ENCODE peak calls at places on chromosomes 1 and 21, in five cellular contexts. One of them, this sample, is unnamed.

GRCh38 chr1:12572506-12572905 is 45.5 kb downstream of the DHRS3 start:
- DNase-seq in IMR-90: no peak
- DNase-seq in foreskin fibroblast: no peak
- DNase-seq in AG09309: no peak
- DNase-seq in neuronal stem cell: no peak
- DNase-seq in this sample: no peak

GRCh38 chr1:116289219-116289618 is 83.8 kb upstream of the ATP1A1 start:
- DNase-seq in IMR-90: no peak
- DNase-seq in foreskin fibroblast: peak
- DNase-seq in AG09309: no peak
- DNase-seq in neuronal stem cell: no peak
- DNase-seq in this sample: no peak

GRCh38 chr1:112548540-112548939 is 39.8 kb downstream of the WNT2B start:
- DNase-seq in IMR-90: no peak
- DNase-seq in foreskin fibroblast: no peak
- DNase-seq in AG09309: no peak
- DNase-seq in neuronal stem cell: no peak
- DNase-seq in this sample: no peak

GRCh38 chr1:12166834-12167492 is at the start of gene TNFRSF1B:
- DNase-seq in IMR-90: peak
- DNase-seq in foreskin fibroblast: no peak
- DNase-seq in AG09309: no peak
- DNase-seq in neuronal stem cell: peak
- DNase-seq in this sample: no peak

GRCh38 chr1:64757213-64757612 is 12.3 kb downstream of the RAVER2 start:
- DNase-seq in IMR-90: no peak
- DNase-seq in foreskin fibroblast: no peak
- DNase-seq in AG09309: no peak
- DNase-seq in neuronal stem cell: no peak
- DNase-seq in this sample: no peak

GRCh38 chr1:44723496-44724407 is 7.2 kb downstream of the RNU5D-1 start:
- DNase-seq in IMR-90: no peak
- DNase-seq in foreskin fibroblast: no peak
- DNase-seq in AG09309: no peak
- DNase-seq in neuronal stem cell: no peak
- DNase-seq in this sample: no peak

GRCh38 chr1:114833421-114833820 is 21.2 kb upstream of the SYCP1 start:
- DNase-seq in IMR-90: peak
- DNase-seq in foreskin fibroblast: peak
- DNase-seq in AG09309: no peak
- DNase-seq in neuronal stem cell: no peak
- DNase-seq in this sample: peak

GRCh38 chr21:45471229-45472052 is 66.5 kb downstream of the COL18A1 start:
- DNase-seq in IMR-90: peak
- DNase-seq in foreskin fibroblast: peak
- DNase-seq in AG09309: peak
- DNase-seq in neuronal stem cell: no peak
- DNase-seq in this sample: peak

GRCh38 chr1:235650341-235651169 is 971 bp upstream of the GNG4 start:
- DNase-seq in IMR-90: no peak
- DNase-seq in foreskin fibroblast: no peak
- DNase-seq in AG09309: no peak
- DNase-seq in neuronal stem cell: peak
- DNase-seq in this sample: no peak

GRCh38 chr1:113124366-113124765 is 51.4 kb downstream of the LRIG2 start:
- DNase-seq in IMR-90: no peak
- DNase-seq in foreskin fibroblast: no peak
- DNase-seq in AG09309: no peak
- DNase-seq in neuronal stem cell: no peak
- DNase-seq in this sample: no peak

GRCh38 chr1:201327687-201328240 is 44.5 kb downstream of the PKP1 start:
- DNase-seq in IMR-90: no peak
- DNase-seq in foreskin fibroblast: no peak
- DNase-seq in AG09309: no peak
- DNase-seq in neuronal stem cell: no peak
- DNase-seq in this sample: no peak

GRCh38 chr1:91026320-91026719 is 4.5 kb upstream of the ZNF644 start:
- DNase-seq in IMR-90: no peak
- DNase-seq in foreskin fibroblast: no peak
- DNase-seq in AG09309: no peak
- DNase-seq in neuronal stem cell: no peak
- DNase-seq in this sample: no peak

GRCh38 chr1:20788489-20788795 is 1.3 kb upstream of the HP1BP3 start:
- DNase-seq in IMR-90: no peak
- DNase-seq in foreskin fibroblast: no peak
- DNase-seq in AG09309: no peak
- DNase-seq in neuronal stem cell: no peak
- DNase-seq in this sample: no peak

GRCh38 chr1:168225476-168226190 is at the start of gene SFT2D2:
- DNase-seq in IMR-90: peak
- DNase-seq in foreskin fibroblast: peak
- DNase-seq in AG09309: no peak
- DNase-seq in neuronal stem cell: peak
- DNase-seq in this sample: no peak

GRCh38 chr1:6454856-6455751 is 10.9 kb downstream of the TNFRSF25 start:
- DNase-seq in IMR-90: no peak
- DNase-seq in foreskin fibroblast: no peak
- DNase-seq in AG09309: no peak
- DNase-seq in neuronal stem cell: no peak
- DNase-seq in this sample: no peak

GRCh38 chr1:237672748-237673147 is 218.0 kb downstream of the ZP4 start:
- DNase-seq in IMR-90: no peak
- DNase-seq in foreskin fibroblast: no peak
- DNase-seq in AG09309: no peak
- DNase-seq in neuronal stem cell: no peak
- DNase-seq in this sample: no peak

GRCh38 chr1:41902125-41902524 is 16.6 kb downstream of the HIVEP3 start:
- DNase-seq in IMR-90: peak
- DNase-seq in foreskin fibroblast: peak
- DNase-seq in AG09309: no peak
- DNase-seq in neuronal stem cell: no peak
- DNase-seq in this sample: no peak

GRCh38 chr1:27979859-27980201 is 20.1 kb downstream of the XKR8 start:
- DNase-seq in IMR-90: no peak
- DNase-seq in foreskin fibroblast: no peak
- DNase-seq in AG09309: no peak
- DNase-seq in neuronal stem cell: no peak
- DNase-seq in this sample: no peak

GRCh38 chr1:165403835-165404482 is 41.0 kb downstream of the RXRG start:
- DNase-seq in IMR-90: no peak
- DNase-seq in foreskin fibroblast: no peak
- DNase-seq in AG09309: no peak
- DNase-seq in neuronal stem cell: peak
- DNase-seq in this sample: no peak

GRCh38 chr1:19436716-19437476 is 48.4 kb downstream of the CAPZB start:
- DNase-seq in IMR-90: no peak
- DNase-seq in foreskin fibroblast: peak
- DNase-seq in AG09309: no peak
- DNase-seq in neuronal stem cell: no peak
- DNase-seq in this sample: peak

GRCh38 chr1:9180077-9180819 is 51.3 kb upstream of the GPR157 start:
- DNase-seq in IMR-90: peak
- DNase-seq in foreskin fibroblast: no peak
- DNase-seq in AG09309: no peak
- DNase-seq in neuronal stem cell: no peak
- DNase-seq in this sample: no peak

GRCh38 chr1:20476260-20477038 is 9.6 kb downstream of the CAMK2N1 start:
- DNase-seq in IMR-90: no peak
- DNase-seq in foreskin fibroblast: no peak
- DNase-seq in AG09309: no peak
- DNase-seq in neuronal stem cell: no peak
- DNase-seq in this sample: no peak

GRCh38 chr1:225426395-225427248 is 1.2 kb downstream of the LBR start:
- DNase-seq in IMR-90: peak
- DNase-seq in foreskin fibroblast: peak
- DNase-seq in AG09309: no peak
- DNase-seq in neuronal stem cell: no peak
- DNase-seq in this sample: no peak

GRCh38 chr1:162141273-162142023 is 72.0 kb downstream of the NOS1AP start:
- DNase-seq in IMR-90: peak
- DNase-seq in foreskin fibroblast: peak
- DNase-seq in AG09309: peak
- DNase-seq in neuronal stem cell: no peak
- DNase-seq in this sample: peak

GRCh38 chr1:36208978-36209708 is 15.1 kb upstream of the THRAP3 start:
- DNase-seq in IMR-90: no peak
- DNase-seq in foreskin fibroblast: no peak
- DNase-seq in AG09309: no peak
- DNase-seq in neuronal stem cell: no peak
- DNase-seq in this sample: no peak

GRCh38 chr21:28447453-28447852 is 545.2 kb downstream of the LTN1 start:
- DNase-seq in IMR-90: peak
- DNase-seq in foreskin fibroblast: peak
- DNase-seq in AG09309: no peak
- DNase-seq in neuronal stem cell: no peak
- DNase-seq in this sample: no peak

GRCh38 chr1:212774584-212774983 is 17.0 kb downstream of the NSL1 start:
- DNase-seq in IMR-90: peak
- DNase-seq in foreskin fibroblast: no peak
- DNase-seq in AG09309: no peak
- DNase-seq in neuronal stem cell: no peak
- DNase-seq in this sample: no peak

GRCh38 chr1:74953622-74954021 is 180.6 kb upstream of the LHX8 start:
- DNase-seq in IMR-90: no peak
- DNase-seq in foreskin fibroblast: no peak
- DNase-seq in AG09309: no peak
- DNase-seq in neuronal stem cell: no peak
- DNase-seq in this sample: no peak

GRCh38 chr1:12173631-12174121 is 6.9 kb downstream of the TNFRSF1B start:
- DNase-seq in IMR-90: peak
- DNase-seq in foreskin fibroblast: no peak
- DNase-seq in AG09309: no peak
- DNase-seq in neuronal stem cell: no peak
- DNase-seq in this sample: no peak

GRCh38 chr1:184437306-184437705 is 50.5 kb downstream of the C1orf21 start:
- DNase-seq in IMR-90: no peak
- DNase-seq in foreskin fibroblast: no peak
- DNase-seq in AG09309: no peak
- DNase-seq in neuronal stem cell: no peak
- DNase-seq in this sample: no peak

GRCh38 chr1:153775432-153776311 is 465 bp downstream of the SLC27A3 start:
- DNase-seq in IMR-90: peak
- DNase-seq in foreskin fibroblast: peak
- DNase-seq in AG09309: no peak
- DNase-seq in neuronal stem cell: peak
- DNase-seq in this sample: no peak

GRCh38 chr1:117629625-117630422 is 24.0 kb downstream of the TENT5C start:
- DNase-seq in IMR-90: no peak
- DNase-seq in foreskin fibroblast: no peak
- DNase-seq in AG09309: no peak
- DNase-seq in neuronal stem cell: no peak
- DNase-seq in this sample: no peak

GRCh38 chr1:17232759-17233661 is 15.9 kb upstream of the PADI3 start:
- DNase-seq in IMR-90: peak
- DNase-seq in foreskin fibroblast: peak
- DNase-seq in AG09309: peak
- DNase-seq in neuronal stem cell: no peak
- DNase-seq in this sample: peak

GRCh38 chr1:17234405-17234804 is 14.5 kb upstream of the PADI3 start:
- DNase-seq in IMR-90: no peak
- DNase-seq in foreskin fibroblast: no peak
- DNase-seq in AG09309: no peak
- DNase-seq in neuronal stem cell: no peak
- DNase-seq in this sample: no peak

GRCh38 chr1:17230671-17231310 is 18.1 kb upstream of the PADI3 start:
- DNase-seq in IMR-90: no peak
- DNase-seq in foreskin fibroblast: no peak
- DNase-seq in AG09309: no peak
- DNase-seq in neuronal stem cell: no peak
- DNase-seq in this sample: no peak

GRCh38 chr1:17235135-17235880 is 13.6 kb upstream of the PADI3 start:
- DNase-seq in IMR-90: no peak
- DNase-seq in foreskin fibroblast: no peak
- DNase-seq in AG09309: no peak
- DNase-seq in neuronal stem cell: no peak
- DNase-seq in this sample: no peak

DNA sequence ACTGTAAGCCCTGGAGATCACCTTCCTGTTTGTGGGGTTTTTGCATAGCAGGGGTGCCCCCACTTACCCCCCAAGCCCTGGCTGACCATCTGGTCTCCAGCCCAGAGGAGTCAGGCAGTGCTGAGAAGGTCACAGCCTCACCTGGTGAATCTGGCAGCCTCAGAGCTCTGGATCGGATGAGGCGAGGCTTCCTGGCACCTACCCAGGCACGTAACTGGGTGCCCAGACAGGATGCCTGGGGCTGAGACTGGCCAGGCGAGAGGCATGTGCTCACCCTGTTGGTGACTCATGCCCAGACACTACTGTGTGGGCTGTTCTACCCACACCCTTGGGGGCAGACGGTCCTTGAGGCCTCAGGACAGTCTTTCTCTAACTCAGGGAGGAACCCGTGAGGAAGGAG is 15.2 kb upstream of the PADI3 start:
- DNase-seq in IMR-90: peak
- DNase-seq in foreskin fibroblast: peak
- DNase-seq in AG09309: peak
- DNase-seq in neuronal stem cell: no peak
- DNase-seq in this sample: peak
- H3K4me3 ChIP-seq in IMR-90: no peak
- H3K4me3 ChIP-seq in foreskin fibroblast: no peak
- H3K4me3 ChIP-seq in AG09309: no peak
- H3K4me3 ChIP-seq in neuronal stem cell: no peak
- H3K4me3 ChIP-seq in this sample: no peak

GRCh38 chr1:110151175-110151715 is 951 bp downstream of the SLC6A17 start:
- DNase-seq in IMR-90: no peak
- DNase-seq in foreskin fibroblast: no peak
- DNase-seq in AG09309: no peak
- DNase-seq in neuronal stem cell: no peak
- DNase-seq in this sample: no peak
- H3K4me3 ChIP-seq in IMR-90: no peak
- H3K4me3 ChIP-seq in foreskin fibroblast: peak
- H3K4me3 ChIP-seq in AG09309: peak
- H3K4me3 ChIP-seq in neuronal stem cell: no peak
- H3K4me3 ChIP-seq in this sample: peak

GRCh38 chr21:40671721-40672120 is 175.2 kb downstream of the DSCAM start:
- DNase-seq in IMR-90: no peak
- DNase-seq in foreskin fibroblast: no peak
- DNase-seq in AG09309: no peak
- DNase-seq in neuronal stem cell: no peak
- DNase-seq in this sample: no peak

GRCh38 chr21:40667964-40668363 is 179.0 kb downstream of the DSCAM start:
- DNase-seq in IMR-90: no peak
- DNase-seq in foreskin fibroblast: no peak
- DNase-seq in AG09309: no peak
- DNase-seq in neuronal stem cell: no peak
- DNase-seq in this sample: no peak

GRCh38 chr21:40668535-40669275 is 178.3 kb downstream of the DSCAM start:
- DNase-seq in IMR-90: no peak
- DNase-seq in foreskin fibroblast: no peak
- DNase-seq in AG09309: no peak
- DNase-seq in neuronal stem cell: no peak
- DNase-seq in this sample: no peak

GRCh38 chr21:40672602-40673001 is 174.4 kb downstream of the DSCAM start:
- DNase-seq in IMR-90: no peak
- DNase-seq in foreskin fibroblast: no peak
- DNase-seq in AG09309: no peak
- DNase-seq in neuronal stem cell: no peak
- DNase-seq in this sample: no peak
- H3K4me3 ChIP-seq in IMR-90: no peak
- H3K4me3 ChIP-seq in foreskin fibroblast: no peak
- H3K4me3 ChIP-seq in AG09309: no peak
- H3K4me3 ChIP-seq in neuronal stem cell: no peak
- H3K4me3 ChIP-seq in this sample: no peak

GRCh38 chr1:89762431-89762800 is 58.4 kb upstream of the LRRC8D start:
- DNase-seq in IMR-90: no peak
- DNase-seq in foreskin fibroblast: no peak
- DNase-seq in AG09309: no peak
- DNase-seq in neuronal stem cell: peak
- DNase-seq in this sample: no peak
- H3K4me3 ChIP-seq in IMR-90: no peak
- H3K4me3 ChIP-seq in foreskin fibroblast: peak
- H3K4me3 ChIP-seq in AG09309: peak
- H3K4me3 ChIP-seq in neuronal stem cell: peak
- H3K4me3 ChIP-seq in this sample: peak

This sample was measured in skeletal muscle cell.